ENCODE peak calls at places on chromosomes 4 and X, in eight cellular contexts. One of them, this sample, is unnamed.

GRCh38 chr4:80751200-80751599 is 279.3 kb upstream of the BMP3 start:
- DNase-seq in hepatocyte: no peak
- DNase-seq in SK-N-DZ: no peak
- DNase-seq in GM23248: no peak
- DNase-seq in CD8-positive, alpha-beta memory T cell: no peak
- DNase-seq in Calu3: no peak
- DNase-seq in retina: no peak
- DNase-seq in T1000: no peak
- DNase-seq in this sample: no peak

GRCh38 chr4:168993724-168994510 is 16.1 kb downstream of the CBR4 start:
- DNase-seq in hepatocyte: no peak
- DNase-seq in Calu3: no peak
- DNase-seq in SK-N-DZ: no peak
- DNase-seq in GM23248: peak; percentile 14
- DNase-seq in retina: no peak
- DNase-seq in T1000: no peak
- DNase-seq in CD8-positive, alpha-beta memory T cell: no peak
- DNase-seq in this sample: no peak

GRCh38 chr4:87505862-87506261 is 23.3 kb downstream of the SPARCL1 start:
- DNase-seq in retina: no peak
- DNase-seq in Calu3: no peak
- DNase-seq in SK-N-DZ: no peak
- DNase-seq in GM23248: no peak
- DNase-seq in hepatocyte: no peak
- DNase-seq in CD8-positive, alpha-beta memory T cell: no peak
- DNase-seq in T1000: no peak
- DNase-seq in this sample: no peak

GRCh38 chr4:29311231-29311630 is 1408.9 kb upstream of the PCDH7 start:
- DNase-seq in retina: no peak
- DNase-seq in CD8-positive, alpha-beta memory T cell: no peak
- DNase-seq in Calu3: no peak
- DNase-seq in SK-N-DZ: no peak
- DNase-seq in hepatocyte: no peak
- DNase-seq in GM23248: no peak
- DNase-seq in T1000: no peak
- DNase-seq in this sample: no peak

GRCh38 chrX:106906361-106906760 is 3.2 kb upstream of the RIPPLY1 start:
- DNase-seq in GM23248: no peak
- DNase-seq in retina: no peak
- DNase-seq in CD8-positive, alpha-beta memory T cell: no peak
- DNase-seq in Calu3: peak; percentile 29
- DNase-seq in T1000: no peak
- DNase-seq in hepatocyte: peak; percentile 23
- DNase-seq in SK-N-DZ: no peak
- DNase-seq in this sample: no peak

GRCh38 chrX:23884427-23885024 is 23.2 kb downstream of the APOO start:
- DNase-seq in SK-N-DZ: no peak
- DNase-seq in CD8-positive, alpha-beta memory T cell: no peak
- DNase-seq in Calu3: no peak
- DNase-seq in hepatocyte: no peak
- DNase-seq in T1000: no peak
- DNase-seq in retina: no peak
- DNase-seq in GM23248: peak; percentile 54
- DNase-seq in this sample: no peak

GRCh38 chr4:170248576-170248975 is 158.8 kb upstream of the AADAT start:
- DNase-seq in SK-N-DZ: no peak
- DNase-seq in retina: no peak
- DNase-seq in GM23248: peak; percentile 14
- DNase-seq in T1000: no peak
- DNase-seq in hepatocyte: no peak
- DNase-seq in Calu3: no peak
- DNase-seq in CD8-positive, alpha-beta memory T cell: no peak
- DNase-seq in this sample: no peak

GRCh38 chrX:30888526-30889146 is 418 bp downstream of the TAB3 start:
- DNase-seq in hepatocyte: peak; percentile 39
- DNase-seq in CD8-positive, alpha-beta memory T cell: peak; percentile 0
- DNase-seq in GM23248: peak; percentile 38
- DNase-seq in Calu3: no peak
- DNase-seq in retina: peak; percentile 55
- DNase-seq in T1000: no peak
- DNase-seq in SK-N-DZ: peak; percentile 6
- DNase-seq in this sample: no peak

GRCh38 chrX:107742754-107743191 is 32.8 kb downstream of the TSC22D3 start:
- DNase-seq in T1000: no peak
- DNase-seq in retina: no peak
- DNase-seq in GM23248: no peak
- DNase-seq in Calu3: no peak
- DNase-seq in CD8-positive, alpha-beta memory T cell: no peak
- DNase-seq in SK-N-DZ: no peak
- DNase-seq in hepatocyte: no peak
- DNase-seq in this sample: no peak

GRCh38 chr4:8038702-8039251 is 99.1 kb upstream of the AFAP1 start:
- DNase-seq in T1000: no peak
- DNase-seq in GM23248: no peak
- DNase-seq in hepatocyte: no peak
- DNase-seq in CD8-positive, alpha-beta memory T cell: no peak
- DNase-seq in retina: no peak
- DNase-seq in SK-N-DZ: no peak
- DNase-seq in Calu3: no peak
- DNase-seq in this sample: no peak

GRCh38 chr4:155604718-155605601 is 61.7 kb upstream of the GUCY1A1 start:
- DNase-seq in retina: no peak
- DNase-seq in SK-N-DZ: no peak
- DNase-seq in hepatocyte: no peak
- DNase-seq in Calu3: no peak
- DNase-seq in GM23248: peak; percentile 90
- DNase-seq in CD8-positive, alpha-beta memory T cell: no peak
- DNase-seq in T1000: no peak
- DNase-seq in this sample: no peak

GRCh38 chrX:105744946-105745345 is 77.4 kb upstream of the NRK start:
- DNase-seq in retina: no peak
- DNase-seq in CD8-positive, alpha-beta memory T cell: no peak
- DNase-seq in Calu3: no peak
- DNase-seq in hepatocyte: no peak
- DNase-seq in GM23248: no peak
- DNase-seq in T1000: no peak
- DNase-seq in SK-N-DZ: no peak
- DNase-seq in this sample: no peak

GRCh38 chr4:41095973-41096372 is 118.4 kb downstream of the APBB2 start:
- DNase-seq in Calu3: no peak
- DNase-seq in retina: no peak
- DNase-seq in GM23248: peak; percentile 62
- DNase-seq in hepatocyte: no peak
- DNase-seq in CD8-positive, alpha-beta memory T cell: no peak
- DNase-seq in SK-N-DZ: no peak
- DNase-seq in T1000: no peak
- DNase-seq in this sample: no peak

GRCh38 chr4:175806741-175807140 is 5.3 kb downstream of the GPM6A start:
- DNase-seq in Calu3: no peak
- DNase-seq in CD8-positive, alpha-beta memory T cell: no peak
- DNase-seq in T1000: no peak
- DNase-seq in retina: no peak
- DNase-seq in hepatocyte: no peak
- DNase-seq in GM23248: no peak
- DNase-seq in SK-N-DZ: no peak
- DNase-seq in this sample: no peak

This sample was measured in neuronal stem cell.